ENCODE peak calls at places on chromosomes 7 and 10, in four cellular contexts. Q, E, J and L are unnamed samples.

GRCh38 chr7:5425507-5426225 is 2.0 kb upstream of the TNRC18 start:
- DNase-seq in Q (peak; percentile 72), E (peak; percentile 62), J (no peak), L (no peak)

GRCh38 chr7:116809636-116810266 is 52.6 kb upstream of the CAPZA2 start:
- DNase-seq in Q (no peak), E (no peak), J (no peak), L (no peak)

GRCh38 chr10:70323143-70323696 is 39.4 kb upstream of the NPFFR1 start:
- DNase-seq in Q (no peak), E (no peak), J (no peak), L (no peak)

GRCh38 chr7:15783971-15784693 is 97.6 kb upstream of the MEOX2 start:
- DNase-seq in Q (no peak), E (no peak), J (no peak), L (no peak)

GRCh38 chr10:31136951-31137885 is 105.6 kb upstream of the ZNF438 start:
- DNase-seq in Q (peak; percentile 54), E (no peak), J (no peak), L (no peak)

GRCh38 chr10:131876021-131876420 is 24.8 kb upstream of the PPP2R2D start:
- DNase-seq in Q (no peak), E (no peak), J (no peak), L (no peak)

GRCh38 chr7:16813232-16813616 is 8.4 kb upstream of the AGR2 start:
- DNase-seq in Q (no peak), E (no peak), J (no peak), L (no peak)

GRCh38 chr10:102626026-102626686 is 18.1 kb upstream of the TRIM8 start:
- DNase-seq in Q (no peak), E (no peak), J (no peak), L (no peak)

GRCh38 chr10:124072541-124072940 is 20.9 kb downstream of the CHST15 start:
- DNase-seq in Q (no peak), E (no peak), J (no peak), L (no peak)

GRCh38 chr10:11610855-11611247 is 599 bp downstream of the USP6NL start:
- DNase-seq in Q (peak; percentile 68), E (no peak), J (no peak), L (no peak)

GRCh38 chr10:35160743-35161142 is 34.1 kb downstream of the CREM start:
- DNase-seq in Q (no peak), E (no peak), J (no peak), L (no peak)

GRCh38 chr10:17088118-17088806 is 41.3 kb downstream of the CUBN start:
- DNase-seq in Q (no peak), E (no peak), J (no peak), L (no peak)

GRCh38 chr10:58734116-58734515 is 221.4 kb downstream of the BICC1 start:
- DNase-seq in Q (no peak), E (no peak), J (no peak), L (no peak)

GRCh38 chr7:15305002-15305600 is 256.7 kb downstream of the AGMO start:
- DNase-seq in Q (no peak), E (no peak), J (no peak), L (no peak)

GRCh38 chr10:36181421-36181820 is 539.3 kb upstream of the FZD8 start:
- DNase-seq in Q (no peak), E (no peak), J (no peak), L (no peak)